ENCODE peak calls at places on chromosomes 5 and 9, in seven cellular contexts. K is left lung; Y is lower lobe of right lung; S is effector memory CD4-positive, alpha-beta T cell; A is H9; Q is MM.1S; E is ovary. W is an unnamed sample.

GRCh38 chr5:760363-761205 is 23.9 kb downstream of the ZDHHC11B start:
- DNase-seq in K (peak), Y (no peak), S (no peak), A (peak), Q (peak), E (no peak), W (no peak)

GRCh38 chr5:91127682-91128081 is 255.4 kb downstream of the ARRDC3 start:
- DNase-seq in K (no peak), Y (no peak), S (no peak), A (no peak), Q (no peak), E (no peak), W (no peak)

GRCh38 chr9:126615251-126615790 is 1.6 kb downstream of the LMX1B start:
- DNase-seq in K (peak), Y (peak), S (no peak), A (peak), Q (no peak), E (no peak), W (no peak)

GRCh38 chr9:27528886-27529315 is 713 bp downstream of the MOB3B start:
- DNase-seq in K (peak), Y (peak), S (peak), A (peak), Q (no peak), E (peak), W (peak)

GRCh38 chr9:106771618-106772017 is 91.3 kb upstream of the ZNF462 start:
- DNase-seq in K (no peak), Y (no peak), S (no peak), A (no peak), Q (no peak), E (no peak), W (no peak)

GRCh38 chr5:132687995-132688394 is 14.2 kb downstream of the IL4 start:
- DNase-seq in K (no peak), Y (no peak), S (no peak), A (peak), Q (no peak), E (no peak), W (no peak)

GRCh38 chr9:111992523-111992922 is 95.9 kb downstream of the UGCG start:
- DNase-seq in K (no peak), Y (no peak), S (no peak), A (no peak), Q (peak), E (no peak), W (no peak)

GRCh38 chr9:80156725-80157124 is 585.0 kb downstream of the TLE4 start:
- DNase-seq in K (no peak), Y (no peak), S (no peak), A (no peak), Q (no peak), E (no peak), W (no peak)

GRCh38 chr9:99249619-99250018 is 27.5 kb downstream of the SEC61B start:
- DNase-seq in K (no peak), Y (no peak), S (no peak), A (no peak), Q (peak), E (no peak), W (no peak)

GRCh38 chr5:88842784-88843183 is 40.2 kb downstream of the MEF2C start:
- DNase-seq in K (no peak), Y (no peak), S (no peak), A (no peak), Q (no peak), E (no peak), W (no peak)

GRCh38 chr9:110142868-110143866 is 64.8 kb downstream of the C9orf152 start:
- DNase-seq in K (no peak), Y (no peak), S (no peak), A (peak), Q (peak), E (no peak), W (no peak)

GRCh38 chr5:77213601-77214000 is 3.1 kb downstream of the PDE8B start:
- DNase-seq in K (no peak), Y (no peak), S (no peak), A (no peak), Q (no peak), E (no peak), W (no peak)

GRCh38 chr9:76162751-76163500 is 231.3 kb downstream of the RFK start:
- DNase-seq in K (no peak), Y (no peak), S (no peak), A (peak), Q (no peak), E (peak), W (no peak)

GRCh38 chr9:115978739-115979138 is 174.9 kb upstream of the PAPPA start:
- DNase-seq in K (no peak), Y (no peak), S (no peak), A (no peak), Q (no peak), E (no peak), W (no peak)

GRCh38 chr9:6566409-6567139 is 79.0 kb downstream of the GLDC start:
- DNase-seq in K (no peak), Y (no peak), S (no peak), A (no peak), Q (no peak), E (no peak), W (no peak)

GRCh38 chr5:96614110-96614691 is 48.0 kb upstream of the CAST start:
- DNase-seq in K (no peak), Y (no peak), S (peak), A (peak), Q (peak), E (peak), W (no peak)

GRCh38 chr9:127136880-127137639 is 14.6 kb upstream of the ANGPTL2 start:
- DNase-seq in K (no peak), Y (no peak), S (no peak), A (peak), Q (no peak), E (peak), W (no peak)

GRCh38 chr9:127724012-127724411 is 8.1 kb downstream of the TTC16 start:
- DNase-seq in K (no peak), Y (no peak), S (no peak), A (no peak), Q (no peak), E (no peak), W (no peak)

GRCh38 chr5:4551034-4551433 is 589.1 kb upstream of the ADAMTS16 start:
- DNase-seq in K (no peak), Y (no peak), S (no peak), A (no peak), Q (no peak), E (no peak), W (no peak)

GRCh38 chr5:72543365-72543764 is 36.2 kb upstream of the ZNF366 start:
- DNase-seq in K (no peak), Y (no peak), S (no peak), A (no peak), Q (no peak), E (no peak), W (no peak)

GRCh38 chr9:125440411-125440810 is 178.8 kb downstream of the GAPVD1 start:
- DNase-seq in K (no peak), Y (no peak), S (no peak), A (no peak), Q (no peak), E (no peak), W (no peak)

GRCh38 chr5:175603987-175604739 is 53.7 kb upstream of the HRH2 start:
- DNase-seq in K (no peak), Y (no peak), S (no peak), A (no peak), Q (no peak), E (no peak), W (no peak)

GRCh38 chr9:118222375-118222774 is 518.2 kb downstream of the TLR4 start:
- DNase-seq in K (no peak), Y (no peak), S (no peak), A (peak), Q (no peak), E (no peak), W (no peak)

GRCh38 chr9:3809724-3810123 is 283.9 kb upstream of the RFX3 start:
- DNase-seq in K (no peak), Y (no peak), S (no peak), A (no peak), Q (peak), E (no peak), W (no peak)

GRCh38 chr9:105676351-105676923 is 14.2 kb downstream of the TAL2 start:
- DNase-seq in K (no peak), Y (no peak), S (no peak), A (no peak), Q (no peak), E (no peak), W (no peak)

GRCh38 chr9:69564557-69564956 is 107.6 kb downstream of the APBA1 start:
- DNase-seq in K (no peak), Y (no peak), S (no peak), A (no peak), Q (no peak), E (no peak), W (no peak)

GRCh38 chr5:175235251-175235963 is 208.6 kb downstream of the DRD1 start:
- DNase-seq in K (no peak), Y (no peak), S (no peak), A (no peak), Q (no peak), E (no peak), W (no peak)

GRCh38 chr5:1204693-1205242 is 3.4 kb downstream of the SLC6A19 start:
- DNase-seq in K (peak), Y (peak), S (no peak), A (peak), Q (no peak), E (peak), W (no peak)

GRCh38 chr5:173875189-173875588 is 13.0 kb upstream of the CPEB4 start:
- DNase-seq in K (no peak), Y (no peak), S (no peak), A (no peak), Q (no peak), E (no peak), W (no peak)

GRCh38 chr9:32431940-32432555 is 47.6 kb downstream of the ACO1 start:
- DNase-seq in K (no peak), Y (no peak), S (peak), A (peak), Q (no peak), E (no peak), W (peak)

DNA sequence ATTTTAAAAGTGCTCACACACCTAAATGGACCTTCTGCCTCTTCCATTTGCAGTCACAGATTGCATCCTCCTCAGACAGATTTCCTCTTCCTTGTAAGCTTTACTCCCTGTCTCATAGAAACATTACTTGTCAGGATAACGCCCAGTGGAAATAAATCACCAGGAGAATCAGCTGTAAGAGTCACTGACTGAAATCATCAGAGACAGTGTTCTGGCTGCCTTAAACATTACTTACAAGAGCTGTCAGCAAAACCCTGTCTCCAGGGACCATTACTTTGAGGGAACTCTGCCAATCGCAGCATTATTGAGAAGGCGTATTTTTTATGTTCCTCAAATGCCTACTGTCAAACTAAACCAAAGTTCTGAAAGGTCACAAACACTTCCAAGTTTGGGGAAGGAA is 5.9 kb downstream of the DPYSL3 start:
- DNase-seq in K (no peak), Y (no peak), S (no peak), A (no peak), Q (no peak), E (no peak), W (no peak)
- H3K27ac ChIP-seq in K (peak), Y (no peak), S (no peak), A (no peak), Q (no peak), E (no peak), W (no peak)

DNA sequence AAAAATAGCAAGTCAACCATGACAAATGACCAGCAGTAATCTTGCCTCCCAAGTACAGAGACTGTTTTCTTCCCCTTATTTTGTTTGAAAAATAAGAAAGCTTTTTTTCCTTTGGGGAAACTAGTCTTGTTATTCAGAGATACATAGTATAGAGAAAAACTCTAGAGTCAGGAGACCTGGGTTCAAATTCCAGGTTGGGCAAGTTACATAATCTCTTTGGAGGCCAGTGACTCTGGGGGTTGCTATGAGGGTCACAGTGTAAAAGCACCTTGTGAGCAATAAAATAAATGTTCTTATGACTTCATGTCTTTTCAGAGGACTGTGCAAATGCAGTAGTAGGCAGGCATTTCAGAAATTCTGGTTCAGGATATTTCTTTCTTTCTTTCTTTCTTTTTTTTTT is 71.5 kb downstream of the GDNF start:
- DNase-seq in K (no peak), Y (no peak), S (no peak), A (no peak), Q (no peak), E (no peak), W (no peak)
- H3K27ac ChIP-seq in K (no peak), Y (no peak), S (no peak), A (no peak), Q (no peak), E (no peak), W (no peak)

DNA sequence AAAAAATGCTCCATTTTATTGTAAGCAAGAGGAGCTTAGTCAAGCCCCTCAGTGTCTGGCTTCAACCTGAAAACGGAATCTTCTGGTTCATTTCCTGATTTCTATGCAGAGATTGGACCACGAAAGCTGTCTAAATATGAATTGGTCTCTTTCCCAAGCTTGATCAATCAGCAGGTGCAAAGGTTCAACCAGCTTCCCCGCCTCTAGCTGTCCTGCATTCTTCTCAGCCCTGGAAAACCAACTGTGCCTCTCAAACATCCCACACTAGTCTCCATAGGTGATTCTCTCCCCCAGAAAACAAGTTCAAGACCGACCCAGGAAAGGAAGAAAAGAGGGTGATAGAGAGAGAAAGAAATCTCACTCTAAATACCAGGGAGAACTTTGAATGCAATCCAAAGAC is 34.4 kb downstream of the FNBP1 start:
- DNase-seq in K (no peak), Y (no peak), S (no peak), A (no peak), Q (no peak), E (no peak), W (no peak)
- H3K27ac ChIP-seq in K (no peak), Y (no peak), S (peak), A (no peak), Q (no peak), E (no peak), W (peak)

GRCh38 chr5:59193616-59194319 is 610.9 kb downstream of the RAB3C start:
- DNase-seq in K (peak), Y (peak), S (no peak), A (no peak), Q (no peak), E (no peak), W (no peak)
- H3K27ac ChIP-seq in K (no peak), Y (no peak), S (no peak), A (no peak), Q (no peak), E (no peak), W (no peak)

DNA sequence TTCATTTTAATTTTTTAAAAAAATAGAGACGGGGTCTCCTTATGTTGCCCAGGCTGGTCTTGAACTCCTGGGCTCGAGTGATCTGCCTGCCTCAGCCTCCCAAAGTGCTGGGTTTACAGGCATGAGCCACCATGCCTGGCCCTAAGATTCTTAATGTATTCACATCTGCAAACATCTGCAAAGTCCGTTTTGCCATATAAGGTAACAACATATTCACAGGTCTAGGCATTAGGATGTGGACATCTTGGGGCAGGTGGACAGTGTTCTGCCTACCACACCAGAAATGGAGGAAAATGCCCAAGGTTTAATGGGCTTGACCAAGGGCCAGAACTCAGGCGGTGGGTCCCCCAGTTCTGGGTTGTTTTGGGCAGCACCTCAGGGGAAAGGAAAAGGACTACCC is 41.6 kb upstream of the VDAC1 start:
- DNase-seq in K (no peak), Y (no peak), S (no peak), A (no peak), Q (no peak), E (no peak), W (no peak)
- H3K27ac ChIP-seq in K (no peak), Y (no peak), S (no peak), A (no peak), Q (no peak), E (no peak), W (no peak)

GRCh38 chr5:151683444-151683843 is 3.3 kb downstream of the SPARC start:
- DNase-seq in K (no peak), Y (no peak), S (no peak), A (no peak), Q (no peak), E (no peak), W (no peak)
- H3K27ac ChIP-seq in K (peak), Y (peak), S (no peak), A (no peak), Q (no peak), E (no peak), W (no peak)

DNA sequence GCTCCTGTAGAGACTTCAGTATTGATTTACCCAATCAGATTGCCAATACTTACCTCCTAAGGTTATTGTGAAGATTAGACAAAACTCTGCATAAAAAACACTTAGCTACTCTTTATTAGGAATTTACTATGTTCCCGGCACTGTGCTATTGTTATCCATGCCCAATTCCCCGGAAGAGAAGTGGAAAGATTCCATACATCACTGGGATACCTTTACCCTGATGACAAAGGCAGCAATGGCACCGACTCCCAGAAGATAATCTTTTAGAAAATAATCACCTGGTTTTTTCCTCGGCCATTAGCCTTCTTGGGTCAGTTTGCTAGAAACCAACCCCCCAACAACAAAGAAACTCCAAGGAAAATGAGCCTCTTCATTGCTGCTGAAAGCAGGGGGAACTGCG is 226.0 kb downstream of the SNX18 start:
- DNase-seq in K (no peak), Y (no peak), S (no peak), A (no peak), Q (no peak), E (no peak), W (no peak)
- H3K27ac ChIP-seq in K (peak), Y (peak), S (no peak), A (no peak), Q (peak), E (no peak), W (no peak)

GRCh38 chr5:145925803-145926202 is 10.6 kb upstream of the SH3RF2 start:
- DNase-seq in K (no peak), Y (no peak), S (no peak), A (no peak), Q (no peak), E (no peak), W (no peak)
- H3K27ac ChIP-seq in K (peak), Y (no peak), S (no peak), A (no peak), Q (no peak), E (no peak), W (no peak)

DNA sequence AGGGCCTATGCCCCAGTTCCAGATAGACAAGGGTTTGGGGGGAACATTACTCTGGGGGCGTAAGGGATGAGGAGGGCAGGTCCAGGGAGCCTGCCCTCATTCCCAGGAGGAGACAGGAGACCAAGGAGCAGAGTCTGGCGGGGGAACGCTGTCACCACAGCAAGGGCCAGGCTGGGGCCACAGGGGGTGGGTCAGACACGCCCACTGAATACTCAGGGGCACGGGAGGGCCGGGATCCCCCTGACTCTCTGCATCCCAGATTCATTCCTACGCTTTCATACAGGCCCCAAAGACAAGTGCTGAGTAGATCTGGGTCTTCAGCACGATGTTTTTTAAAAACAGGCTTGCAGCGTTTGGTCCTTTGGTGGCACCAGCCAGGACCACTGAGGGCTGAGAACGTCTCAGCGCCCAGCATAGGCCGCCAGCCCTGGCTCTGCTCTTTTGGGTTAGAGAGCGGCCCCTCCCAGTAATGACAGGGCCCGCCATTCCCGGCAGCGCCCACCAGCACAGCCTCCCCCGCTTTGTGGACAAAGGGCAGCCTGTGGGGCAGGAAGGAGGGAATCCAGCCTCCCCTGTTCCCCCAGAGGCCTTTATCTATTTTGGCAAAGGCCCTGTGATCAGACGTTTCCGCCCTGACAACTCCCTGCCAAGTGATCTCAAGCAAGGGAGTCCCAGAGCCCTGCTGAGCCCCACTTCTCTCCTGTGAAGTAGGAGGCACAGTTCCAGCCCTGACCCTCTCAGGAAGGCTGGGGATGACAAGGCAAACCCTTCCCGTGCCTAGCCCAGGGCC is 24.9 kb downstream of the NEK6 start:
- DNase-seq in K (no peak), Y (peak), S (no peak), A (no peak), Q (no peak), E (peak), W (no peak)
- H3K27ac ChIP-seq in K (peak), Y (peak), S (no peak), A (no peak), Q (no peak), E (peak), W (no peak)

W was measured in naive thymus-derived CD4-positive, alpha-beta T cell.